ENCODE peak calls at places on chromosome 19, in seven cellular contexts. One of them, this sample, is unnamed.
A peak's percentile ranks its signal among the peaks of the same experiment; 100 is the strongest.

GRCh38 chr19:29941828-29942403 is at the start of gene URI1:
- DNase-seq in stimulated activated naive CD8-positive, alpha-beta T cell treated with anti-CD3 and anti-CD28 coated beads, Interleukin-15, Interleukin-2, amounts not matched to agents 100 U/mL and 50 U/mL, for 24 hours: peak; percentile 97
- DNase-seq in CD4-positive, alpha-beta memory T cell: peak; percentile 88
- DNase-seq in HFFc6: peak; percentile 60
- DNase-seq in stimulated activated CD8-positive, alpha-beta memory T cell treated with anti-CD3 and anti-CD28 coated beads, Interleukin-2, amount 100 ng/mL, for 48 hours: peak; percentile 94
- DNase-seq in uterus: peak; percentile 86
- DNase-seq in ELR: peak; percentile 83
- DNase-seq in this sample: peak; percentile 39

GRCh38 chr19:13978306-13978705 is 26.0 kb downstream of the DCAF15 start:
- DNase-seq in stimulated activated CD8-positive, alpha-beta memory T cell treated with anti-CD3 and anti-CD28 coated beads, Interleukin-2, amount 100 ng/mL, for 48 hours: no peak
- DNase-seq in HFFc6: no peak
- DNase-seq in CD4-positive, alpha-beta memory T cell: no peak
- DNase-seq in ELR: peak; percentile 29
- DNase-seq in uterus: peak; percentile 92
- DNase-seq in stimulated activated naive CD8-positive, alpha-beta T cell treated with anti-CD3 and anti-CD28 coated beads, Interleukin-15, Interleukin-2, amounts not matched to agents 100 U/mL and 50 U/mL, for 24 hours: peak; percentile 67
- DNase-seq in this sample: no peak

GRCh38 chr19:39941615-39942507 is 7.4 kb upstream of the FCGBP start:
- DNase-seq in stimulated activated CD8-positive, alpha-beta memory T cell treated with anti-CD3 and anti-CD28 coated beads, Interleukin-2, amount 100 ng/mL, for 48 hours: no peak
- DNase-seq in CD4-positive, alpha-beta memory T cell: peak; percentile 88
- DNase-seq in ELR: peak; percentile 67
- DNase-seq in HFFc6: no peak
- DNase-seq in stimulated activated naive CD8-positive, alpha-beta T cell treated with anti-CD3 and anti-CD28 coated beads, Interleukin-15, Interleukin-2, amounts not matched to agents 100 U/mL and 50 U/mL, for 24 hours: peak; percentile 52
- DNase-seq in uterus: no peak
- DNase-seq in this sample: no peak

GRCh38 chr19:56934438-56935090 is 94.0 kb upstream of the PEG3 start:
- DNase-seq in uterus: no peak
- DNase-seq in HFFc6: no peak
- DNase-seq in CD4-positive, alpha-beta memory T cell: no peak
- DNase-seq in stimulated activated CD8-positive, alpha-beta memory T cell treated with anti-CD3 and anti-CD28 coated beads, Interleukin-2, amount 100 ng/mL, for 48 hours: no peak
- DNase-seq in ELR: no peak
- DNase-seq in stimulated activated naive CD8-positive, alpha-beta T cell treated with anti-CD3 and anti-CD28 coated beads, Interleukin-15, Interleukin-2, amounts not matched to agents 100 U/mL and 50 U/mL, for 24 hours: no peak
- DNase-seq in this sample: no peak

GRCh38 chr19:6690160-6690885 is 20.4 kb upstream of the TNFSF14 start:
- DNase-seq in uterus: no peak
- DNase-seq in CD4-positive, alpha-beta memory T cell: no peak
- DNase-seq in stimulated activated naive CD8-positive, alpha-beta T cell treated with anti-CD3 and anti-CD28 coated beads, Interleukin-15, Interleukin-2, amounts not matched to agents 100 U/mL and 50 U/mL, for 24 hours: no peak
- DNase-seq in stimulated activated CD8-positive, alpha-beta memory T cell treated with anti-CD3 and anti-CD28 coated beads, Interleukin-2, amount 100 ng/mL, for 48 hours: no peak
- DNase-seq in ELR: no peak
- DNase-seq in HFFc6: no peak
- DNase-seq in this sample: no peak

GRCh38 chr19:45591004-45591637 is 6.5 kb upstream of the OPA3 start:
- DNase-seq in HFFc6: no peak
- DNase-seq in stimulated activated CD8-positive, alpha-beta memory T cell treated with anti-CD3 and anti-CD28 coated beads, Interleukin-2, amount 100 ng/mL, for 48 hours: peak; percentile 27
- DNase-seq in CD4-positive, alpha-beta memory T cell: no peak
- DNase-seq in ELR: peak; percentile 35
- DNase-seq in uterus: no peak
- DNase-seq in stimulated activated naive CD8-positive, alpha-beta T cell treated with anti-CD3 and anti-CD28 coated beads, Interleukin-15, Interleukin-2, amounts not matched to agents 100 U/mL and 50 U/mL, for 24 hours: peak; percentile 66
- DNase-seq in this sample: no peak

GRCh38 chr19:27966390-27966816 is 1246.5 kb downstream of the UQCRFS1 start:
- DNase-seq in ELR: peak; percentile 15
- DNase-seq in uterus: no peak
- DNase-seq in stimulated activated naive CD8-positive, alpha-beta T cell treated with anti-CD3 and anti-CD28 coated beads, Interleukin-15, Interleukin-2, amounts not matched to agents 100 U/mL and 50 U/mL, for 24 hours: no peak
- DNase-seq in stimulated activated CD8-positive, alpha-beta memory T cell treated with anti-CD3 and anti-CD28 coated beads, Interleukin-2, amount 100 ng/mL, for 48 hours: no peak
- DNase-seq in CD4-positive, alpha-beta memory T cell: no peak
- DNase-seq in HFFc6: peak; percentile 15
- DNase-seq in this sample: no peak

GRCh38 chr19:19064811-19065745 is 1.3 kb downstream of the SLC25A42 start:
- DNase-seq in stimulated activated naive CD8-positive, alpha-beta T cell treated with anti-CD3 and anti-CD28 coated beads, Interleukin-15, Interleukin-2, amounts not matched to agents 100 U/mL and 50 U/mL, for 24 hours: peak; percentile 57
- DNase-seq in CD4-positive, alpha-beta memory T cell: no peak
- DNase-seq in HFFc6: no peak
- DNase-seq in ELR: peak; percentile 23
- DNase-seq in stimulated activated CD8-positive, alpha-beta memory T cell treated with anti-CD3 and anti-CD28 coated beads, Interleukin-2, amount 100 ng/mL, for 48 hours: peak; percentile 31
- DNase-seq in uterus: no peak
- DNase-seq in this sample: no peak

GRCh38 chr19:35000647-35001501 is 751 bp downstream of the GRAMD1A start:
- DNase-seq in stimulated activated naive CD8-positive, alpha-beta T cell treated with anti-CD3 and anti-CD28 coated beads, Interleukin-15, Interleukin-2, amounts not matched to agents 100 U/mL and 50 U/mL, for 24 hours: peak; percentile 67
- DNase-seq in CD4-positive, alpha-beta memory T cell: peak; percentile 89
- DNase-seq in HFFc6: peak; percentile 23
- DNase-seq in stimulated activated CD8-positive, alpha-beta memory T cell treated with anti-CD3 and anti-CD28 coated beads, Interleukin-2, amount 100 ng/mL, for 48 hours: no peak
- DNase-seq in ELR: peak; percentile 53
- DNase-seq in uterus: no peak
- DNase-seq in this sample: no peak

GRCh38 chr19:5960005-5961001 is 17.6 kb downstream of the RANBP3 start:
- DNase-seq in ELR: no peak
- DNase-seq in stimulated activated naive CD8-positive, alpha-beta T cell treated with anti-CD3 and anti-CD28 coated beads, Interleukin-15, Interleukin-2, amounts not matched to agents 100 U/mL and 50 U/mL, for 24 hours: no peak
- DNase-seq in stimulated activated CD8-positive, alpha-beta memory T cell treated with anti-CD3 and anti-CD28 coated beads, Interleukin-2, amount 100 ng/mL, for 48 hours: no peak
- DNase-seq in HFFc6: no peak
- DNase-seq in uterus: no peak
- DNase-seq in CD4-positive, alpha-beta memory T cell: no peak
- DNase-seq in this sample: no peak

GRCh38 chr19:16589917-16590316 is 17.7 kb upstream of the SLC35E1 start:
- DNase-seq in stimulated activated CD8-positive, alpha-beta memory T cell treated with anti-CD3 and anti-CD28 coated beads, Interleukin-2, amount 100 ng/mL, for 48 hours: no peak
- DNase-seq in stimulated activated naive CD8-positive, alpha-beta T cell treated with anti-CD3 and anti-CD28 coated beads, Interleukin-15, Interleukin-2, amounts not matched to agents 100 U/mL and 50 U/mL, for 24 hours: no peak
- DNase-seq in HFFc6: no peak
- DNase-seq in uterus: no peak
- DNase-seq in CD4-positive, alpha-beta memory T cell: no peak
- DNase-seq in ELR: no peak
- DNase-seq in this sample: no peak

GRCh38 chr19:4937060-4937459 is 27.8 kb downstream of the UHRF1 start:
- DNase-seq in CD4-positive, alpha-beta memory T cell: no peak
- DNase-seq in stimulated activated CD8-positive, alpha-beta memory T cell treated with anti-CD3 and anti-CD28 coated beads, Interleukin-2, amount 100 ng/mL, for 48 hours: no peak
- DNase-seq in ELR: no peak
- DNase-seq in stimulated activated naive CD8-positive, alpha-beta T cell treated with anti-CD3 and anti-CD28 coated beads, Interleukin-15, Interleukin-2, amounts not matched to agents 100 U/mL and 50 U/mL, for 24 hours: no peak
- DNase-seq in HFFc6: no peak
- DNase-seq in uterus: no peak
- DNase-seq in this sample: no peak

GRCh38 chr19:39109641-39110040 is 15.9 kb upstream of the PAK4 start:
- DNase-seq in HFFc6: no peak
- DNase-seq in stimulated activated naive CD8-positive, alpha-beta T cell treated with anti-CD3 and anti-CD28 coated beads, Interleukin-15, Interleukin-2, amounts not matched to agents 100 U/mL and 50 U/mL, for 24 hours: no peak
- DNase-seq in uterus: no peak
- DNase-seq in ELR: no peak
- DNase-seq in stimulated activated CD8-positive, alpha-beta memory T cell treated with anti-CD3 and anti-CD28 coated beads, Interleukin-2, amount 100 ng/mL, for 48 hours: no peak
- DNase-seq in CD4-positive, alpha-beta memory T cell: no peak
- DNase-seq in this sample: no peak

GRCh38 chr19:6374179-6374709 is 1.5 kb downstream of the PSPN start:
- DNase-seq in uterus: peak; percentile 35
- DNase-seq in stimulated activated CD8-positive, alpha-beta memory T cell treated with anti-CD3 and anti-CD28 coated beads, Interleukin-2, amount 100 ng/mL, for 48 hours: no peak
- DNase-seq in ELR: no peak
- DNase-seq in HFFc6: no peak
- DNase-seq in CD4-positive, alpha-beta memory T cell: no peak
- DNase-seq in stimulated activated naive CD8-positive, alpha-beta T cell treated with anti-CD3 and anti-CD28 coated beads, Interleukin-15, Interleukin-2, amounts not matched to agents 100 U/mL and 50 U/mL, for 24 hours: no peak
- DNase-seq in this sample: no peak